ENCODE peak calls at places on chromosomes 4 and X, in five cellular contexts. One of them, this sample, is unnamed.

GRCh38 chr4:14853186-14853946 is 148.9 kb upstream of the CPEB2 start:
- DNase-seq in kidney: no peak
- DNase-seq in fibroblast of pulmonary artery: peak; percentile 85
- DNase-seq in foreskin fibroblast: peak; percentile 91
- DNase-seq in fibroblast of lung: peak; percentile 96
- DNase-seq in this sample: peak; percentile 88

GRCh38 chr4:163107754-163108153 is 58.9 kb downstream of the NAF1 start:
- DNase-seq in kidney: no peak
- DNase-seq in fibroblast of pulmonary artery: peak; percentile 51
- DNase-seq in foreskin fibroblast: peak; percentile 28
- DNase-seq in fibroblast of lung: peak; percentile 10
- DNase-seq in this sample: no peak

GRCh38 chr4:20101831-20102230 is 149.9 kb upstream of the SLIT2 start:
- DNase-seq in kidney: no peak
- DNase-seq in fibroblast of pulmonary artery: no peak
- DNase-seq in foreskin fibroblast: no peak
- DNase-seq in fibroblast of lung: no peak
- DNase-seq in this sample: no peak

GRCh38 chr4:174764105-174764729 is 64.8 kb downstream of the GLRA3 start:
- DNase-seq in kidney: no peak
- DNase-seq in fibroblast of pulmonary artery: peak; percentile 71
- DNase-seq in foreskin fibroblast: peak; percentile 40
- DNase-seq in fibroblast of lung: peak; percentile 36
- DNase-seq in this sample: peak; percentile 16

GRCh38 chr4:13328591-13328990 is 155.5 kb downstream of the RAB28 start:
- DNase-seq in kidney: no peak
- DNase-seq in fibroblast of pulmonary artery: no peak
- DNase-seq in foreskin fibroblast: peak; percentile 52
- DNase-seq in fibroblast of lung: peak; percentile 61
- DNase-seq in this sample: no peak

GRCh38 chr4:8747467-8747841 is 124.2 kb downstream of the HMX1 start:
- DNase-seq in kidney: peak; percentile 32
- DNase-seq in fibroblast of pulmonary artery: no peak
- DNase-seq in foreskin fibroblast: no peak
- DNase-seq in fibroblast of lung: no peak
- DNase-seq in this sample: no peak

GRCh38 chr4:915041-915474 is 17.1 kb downstream of the GAK start:
- DNase-seq in kidney: peak; percentile 51
- DNase-seq in fibroblast of pulmonary artery: no peak
- DNase-seq in foreskin fibroblast: no peak
- DNase-seq in fibroblast of lung: no peak
- DNase-seq in this sample: no peak

GRCh38 chr4:122083356-122083755 is 68.8 kb upstream of the BLTP1 start:
- DNase-seq in kidney: no peak
- DNase-seq in fibroblast of pulmonary artery: no peak
- DNase-seq in foreskin fibroblast: no peak
- DNase-seq in fibroblast of lung: no peak
- DNase-seq in this sample: no peak

GRCh38 chr4:84582988-84583870 is at the start of gene CDS1:
- DNase-seq in kidney: peak; percentile 86
- DNase-seq in fibroblast of pulmonary artery: no peak
- DNase-seq in foreskin fibroblast: peak; percentile 32
- DNase-seq in fibroblast of lung: no peak
- DNase-seq in this sample: no peak

GRCh38 chr4:186943607-186943908 is 219.9 kb upstream of the FAT1 start:
- DNase-seq in kidney: no peak
- DNase-seq in fibroblast of pulmonary artery: no peak
- DNase-seq in foreskin fibroblast: no peak
- DNase-seq in fibroblast of lung: no peak
- DNase-seq in this sample: no peak

GRCh38 chr4:146521543-146522097 is at the start of gene SLC10A7:
- DNase-seq in kidney: peak; percentile 86
- DNase-seq in fibroblast of pulmonary artery: peak; percentile 77
- DNase-seq in foreskin fibroblast: peak; percentile 87
- DNase-seq in fibroblast of lung: peak; percentile 80
- DNase-seq in this sample: peak; percentile 37

GRCh38 chr4:3712112-3712805 is 53.9 kb upstream of the ADRA2C start:
- DNase-seq in kidney: peak; percentile 36
- DNase-seq in fibroblast of pulmonary artery: no peak
- DNase-seq in foreskin fibroblast: no peak
- DNase-seq in fibroblast of lung: no peak
- DNase-seq in this sample: no peak
- H3K4me3 ChIP-seq in kidney: no peak overlapping the region
- H3K4me3 ChIP-seq in fibroblast of pulmonary artery: no peak overlapping the region
- H3K4me3 ChIP-seq in foreskin fibroblast: no peak overlapping the region
- H3K4me3 ChIP-seq in fibroblast of lung: no peak overlapping the region
- H3K4me3 ChIP-seq in this sample: no peak overlapping the region

DNA sequence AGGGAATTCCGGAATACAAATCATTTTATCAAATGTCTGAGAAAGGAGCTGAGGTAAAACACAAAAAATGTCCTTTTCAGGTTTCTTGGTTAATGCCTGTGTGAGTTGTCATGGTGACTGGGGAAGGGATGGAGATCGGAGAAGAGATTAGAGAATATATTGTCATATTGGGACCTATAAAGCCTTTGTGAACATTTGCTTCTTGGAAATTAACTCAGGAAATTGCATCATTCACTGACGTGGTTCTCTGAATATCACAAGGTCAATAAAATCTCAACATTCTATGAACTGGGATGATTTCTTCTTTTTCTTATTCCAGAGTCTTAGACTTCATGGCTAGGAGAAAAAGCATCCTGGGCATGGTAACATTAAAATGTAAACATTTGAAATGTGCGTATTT is 174.8 kb upstream of the GLRA2 start:
- DNase-seq in kidney: no peak
- DNase-seq in fibroblast of pulmonary artery: peak; percentile 13
- DNase-seq in foreskin fibroblast: peak; percentile 81
- DNase-seq in fibroblast of lung: no peak
- DNase-seq in this sample: peak; percentile 69
- H3K4me3 ChIP-seq in kidney: no peak overlapping the region
- H3K4me3 ChIP-seq in fibroblast of pulmonary artery: no peak overlapping the region
- H3K4me3 ChIP-seq in foreskin fibroblast: no peak overlapping the region
- H3K4me3 ChIP-seq in fibroblast of lung: no peak overlapping the region
- H3K4me3 ChIP-seq in this sample: no peak overlapping the region

GRCh38 chrX:103830848-103831247 is 1.2 kb downstream of the RAB9B start:
- DNase-seq in kidney: no peak
- DNase-seq in fibroblast of pulmonary artery: no peak
- DNase-seq in foreskin fibroblast: no peak
- DNase-seq in fibroblast of lung: no peak
- DNase-seq in this sample: no peak
- H3K4me3 ChIP-seq in kidney: no peak overlapping the region
- H3K4me3 ChIP-seq in fibroblast of pulmonary artery: no peak overlapping the region
- H3K4me3 ChIP-seq in foreskin fibroblast: no peak overlapping the region
- H3K4me3 ChIP-seq in fibroblast of lung: no peak overlapping the region
- H3K4me3 ChIP-seq in this sample: no peak overlapping the region

GRCh38 chr4:147825451-147826287 is 93.8 kb downstream of the ARHGAP10 start:
- DNase-seq in kidney: no peak
- DNase-seq in fibroblast of pulmonary artery: peak; percentile 52
- DNase-seq in foreskin fibroblast: peak; percentile 63
- DNase-seq in fibroblast of lung: peak; percentile 60
- DNase-seq in this sample: peak; percentile 51
- H3K4me3 ChIP-seq in kidney: no peak overlapping the region
- H3K4me3 ChIP-seq in fibroblast of pulmonary artery: no peak overlapping the region
- H3K4me3 ChIP-seq in foreskin fibroblast: no peak overlapping the region
- H3K4me3 ChIP-seq in fibroblast of lung: no peak overlapping the region
- H3K4me3 ChIP-seq in this sample: no peak overlapping the region

DNA sequence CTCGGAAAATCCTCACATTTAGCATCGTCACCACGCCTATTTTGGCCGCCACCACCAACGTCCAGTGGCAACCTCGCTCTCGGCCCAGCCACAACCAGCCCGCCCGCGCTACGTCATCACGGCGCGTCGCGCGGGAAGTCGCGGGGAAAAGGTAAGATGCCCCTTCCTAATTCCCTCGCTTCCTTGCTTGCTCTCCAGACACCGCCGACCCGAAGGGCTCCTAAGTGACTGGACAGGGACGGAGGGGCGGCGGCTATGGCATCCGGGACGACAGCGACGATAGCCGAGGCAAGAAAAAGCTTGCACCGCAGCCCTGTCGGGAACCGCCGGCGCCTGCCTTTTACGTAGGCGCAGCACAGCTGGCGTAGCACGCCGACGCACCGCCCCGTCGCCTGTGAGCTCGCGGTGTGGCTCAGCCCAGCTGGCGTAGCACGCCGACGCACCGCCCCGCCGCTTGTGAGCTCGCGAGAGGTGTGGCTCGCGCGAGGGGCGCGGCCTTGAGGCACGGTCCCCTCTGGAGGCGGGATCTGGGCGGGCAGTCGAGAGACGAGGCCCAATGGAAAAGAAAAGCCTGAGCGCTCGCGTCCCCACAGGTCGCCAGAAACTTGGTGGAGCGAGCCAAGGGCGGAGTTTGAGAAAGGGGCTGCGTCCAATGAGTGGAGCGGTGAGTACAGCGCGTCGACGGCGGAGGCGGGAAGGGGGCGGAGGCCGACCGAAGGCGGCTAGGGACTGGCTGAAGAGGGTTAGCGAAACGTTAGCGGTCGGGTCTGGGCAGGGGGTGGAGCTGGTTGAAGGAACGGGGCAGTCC is at the start of gene HDAC6:
- DNase-seq in kidney: peak; percentile 99
- DNase-seq in fibroblast of pulmonary artery: peak; percentile 99
- DNase-seq in foreskin fibroblast: peak; percentile 99
- DNase-seq in fibroblast of lung: peak; percentile 98
- DNase-seq in this sample: peak; percentile 97
- H3K4me3 ChIP-seq in kidney: peak within 1 kb of the TSS; percentile 83
- H3K4me3 ChIP-seq in fibroblast of pulmonary artery: peak within 1 kb of the TSS; percentile 72
- H3K4me3 ChIP-seq in foreskin fibroblast: peak within 1 kb of the TSS; percentile 71
- H3K4me3 ChIP-seq in fibroblast of lung: peak within 1 kb of the TSS; percentile 89
- H3K4me3 ChIP-seq in this sample: peak within 1 kb of the TSS; percentile 68

DNA sequence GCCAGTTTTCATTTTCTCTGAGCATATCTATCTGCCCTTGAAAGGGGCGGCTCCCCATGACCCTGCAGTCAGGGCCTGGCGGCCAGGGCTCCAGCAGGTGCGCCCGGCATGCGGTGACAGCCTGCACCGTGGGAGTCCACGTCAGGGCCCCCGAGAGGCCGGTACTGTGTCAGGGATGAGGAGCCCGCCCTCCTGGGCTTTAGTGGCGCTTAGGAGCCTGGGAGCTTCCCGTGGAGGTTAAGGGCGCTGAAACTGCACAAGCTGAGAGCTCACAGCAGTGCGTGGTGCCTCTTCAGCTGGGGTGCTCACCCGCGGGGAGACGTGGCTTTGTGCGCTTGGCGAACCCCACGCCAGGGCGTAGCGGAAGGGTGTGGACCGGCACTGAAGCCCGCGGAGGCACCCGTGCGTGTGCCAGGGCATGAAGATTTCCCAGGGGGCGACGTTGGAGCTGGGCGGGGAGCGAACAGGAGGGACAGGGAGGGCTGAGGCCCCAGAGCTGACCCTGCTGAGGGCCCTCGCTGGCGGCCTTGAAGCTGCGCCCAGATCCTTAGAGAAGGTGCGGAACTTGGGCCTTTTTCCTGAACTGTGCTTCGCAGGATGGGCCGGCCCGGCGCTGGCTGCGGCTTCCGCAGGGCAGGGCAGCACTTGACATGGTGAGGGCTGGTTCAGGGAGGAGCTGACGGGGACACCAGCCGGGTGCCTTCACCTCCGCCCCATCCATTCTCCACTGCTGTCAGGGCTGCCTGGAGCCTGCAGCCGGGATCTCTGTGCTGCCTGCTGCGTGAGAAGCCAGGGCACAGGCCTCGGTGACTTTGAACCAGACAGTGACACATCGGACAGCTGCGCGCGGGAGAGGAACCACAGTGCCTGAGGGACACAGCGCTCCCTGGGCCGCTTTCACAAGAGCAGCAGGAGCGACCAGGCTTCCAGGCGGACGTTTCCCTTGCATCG is 32.9 kb downstream of the HTT-AS start:
- DNase-seq in kidney: peak; percentile 87
- DNase-seq in fibroblast of pulmonary artery: no peak
- DNase-seq in foreskin fibroblast: peak; percentile 81
- DNase-seq in fibroblast of lung: peak; percentile 47
- DNase-seq in this sample: no peak
- H3K4me3 ChIP-seq in kidney: peak overlapping the region; percentile 56
- H3K4me3 ChIP-seq in fibroblast of pulmonary artery: peak overlapping the region; percentile 12
- H3K4me3 ChIP-seq in foreskin fibroblast: peak overlapping the region; percentile 39
- H3K4me3 ChIP-seq in fibroblast of lung: peak overlapping the region; percentile 26
- H3K4me3 ChIP-seq in this sample: peak overlapping the region; percentile 42

This sample was measured in skeletal muscle cell.